ENCODE peak calls at places on chromosomes 4 and X, in eight cellular contexts. One of them, this sample, is unnamed.

GRCh38 chrX:18410038-18410437 is 15.4 kb upstream of the CDKL5 start:
- ATAC-seq in naive thymus-derived CD8-positive, alpha-beta T cell: no peak
- ATAC-seq in T-helper 17 cell: no peak
- ATAC-seq in Right ventricle myocardium inferior: no peak
- ATAC-seq in stimulated activated effector memory CD8-positive, alpha-beta T cell treated with anti-CD3 and anti-CD28 coated beads, Interleukin-12 subunit alpha, Interleukin-12 subunit beta, amount 100 ng/mL, for 72 hours: no peak
- ATAC-seq in left ventricle myocardium superior: peak; percentile 51
- ATAC-seq in heart right ventricle: no peak
- ATAC-seq in CD4-positive, alpha-beta T cell: no peak
- ATAC-seq in this sample: no peak

GRCh38 chr4:82797048-82797590 is 1.5 kb downstream of the SCD5 start:
- ATAC-seq in naive thymus-derived CD8-positive, alpha-beta T cell: no peak
- ATAC-seq in T-helper 17 cell: no peak
- ATAC-seq in Right ventricle myocardium inferior: no peak
- ATAC-seq in stimulated activated effector memory CD8-positive, alpha-beta T cell treated with anti-CD3 and anti-CD28 coated beads, Interleukin-12 subunit alpha, Interleukin-12 subunit beta, amount 100 ng/mL, for 72 hours: no peak
- ATAC-seq in left ventricle myocardium superior: no peak
- ATAC-seq in heart right ventricle: no peak
- ATAC-seq in CD4-positive, alpha-beta T cell: no peak
- ATAC-seq in this sample: no peak

GRCh38 chr4:141415651-141416050 is 195.0 kb downstream of the ZNF330 start:
- ATAC-seq in naive thymus-derived CD8-positive, alpha-beta T cell: no peak
- ATAC-seq in T-helper 17 cell: no peak
- ATAC-seq in Right ventricle myocardium inferior: no peak
- ATAC-seq in stimulated activated effector memory CD8-positive, alpha-beta T cell treated with anti-CD3 and anti-CD28 coated beads, Interleukin-12 subunit alpha, Interleukin-12 subunit beta, amount 100 ng/mL, for 72 hours: no peak
- ATAC-seq in left ventricle myocardium superior: no peak
- ATAC-seq in heart right ventricle: no peak
- ATAC-seq in CD4-positive, alpha-beta T cell: no peak
- ATAC-seq in this sample: no peak

GRCh38 chr4:102828497-102828808 is 1.1 kb upstream of the UBE2D3 start:
- ATAC-seq in naive thymus-derived CD8-positive, alpha-beta T cell: no peak
- ATAC-seq in T-helper 17 cell: no peak
- ATAC-seq in Right ventricle myocardium inferior: no peak
- ATAC-seq in stimulated activated effector memory CD8-positive, alpha-beta T cell treated with anti-CD3 and anti-CD28 coated beads, Interleukin-12 subunit alpha, Interleukin-12 subunit beta, amount 100 ng/mL, for 72 hours: no peak
- ATAC-seq in left ventricle myocardium superior: no peak
- ATAC-seq in heart right ventricle: no peak
- ATAC-seq in CD4-positive, alpha-beta T cell: no peak
- ATAC-seq in this sample: no peak

GRCh38 chr4:173837517-173837916 is 307.5 kb upstream of the HAND2 start:
- ATAC-seq in naive thymus-derived CD8-positive, alpha-beta T cell: no peak
- ATAC-seq in T-helper 17 cell: no peak
- ATAC-seq in Right ventricle myocardium inferior: no peak
- ATAC-seq in stimulated activated effector memory CD8-positive, alpha-beta T cell treated with anti-CD3 and anti-CD28 coated beads, Interleukin-12 subunit alpha, Interleukin-12 subunit beta, amount 100 ng/mL, for 72 hours: no peak
- ATAC-seq in left ventricle myocardium superior: no peak
- ATAC-seq in heart right ventricle: no peak
- ATAC-seq in CD4-positive, alpha-beta T cell: no peak
- ATAC-seq in this sample: no peak

GRCh38 chr4:52889778-52890400 is 27.8 kb downstream of the RASL11B start:
- ATAC-seq in naive thymus-derived CD8-positive, alpha-beta T cell: no peak
- ATAC-seq in T-helper 17 cell: no peak
- ATAC-seq in Right ventricle myocardium inferior: no peak
- ATAC-seq in stimulated activated effector memory CD8-positive, alpha-beta T cell treated with anti-CD3 and anti-CD28 coated beads, Interleukin-12 subunit alpha, Interleukin-12 subunit beta, amount 100 ng/mL, for 72 hours: peak; percentile 91
- ATAC-seq in left ventricle myocardium superior: no peak
- ATAC-seq in heart right ventricle: no peak
- ATAC-seq in CD4-positive, alpha-beta T cell: no peak
- ATAC-seq in this sample: no peak

GRCh38 chr4:23899565-23899964 is 9.7 kb upstream of the PPARGC1A start:
- ATAC-seq in naive thymus-derived CD8-positive, alpha-beta T cell: no peak
- ATAC-seq in T-helper 17 cell: no peak
- ATAC-seq in Right ventricle myocardium inferior: no peak
- ATAC-seq in stimulated activated effector memory CD8-positive, alpha-beta T cell treated with anti-CD3 and anti-CD28 coated beads, Interleukin-12 subunit alpha, Interleukin-12 subunit beta, amount 100 ng/mL, for 72 hours: no peak
- ATAC-seq in left ventricle myocardium superior: no peak
- ATAC-seq in heart right ventricle: no peak
- ATAC-seq in CD4-positive, alpha-beta T cell: no peak
- ATAC-seq in this sample: no peak

GRCh38 chrX:132435222-132435621 is 53.6 kb downstream of the MBNL3 start:
- ATAC-seq in naive thymus-derived CD8-positive, alpha-beta T cell: no peak
- ATAC-seq in T-helper 17 cell: no peak
- ATAC-seq in Right ventricle myocardium inferior: peak; percentile 60
- ATAC-seq in stimulated activated effector memory CD8-positive, alpha-beta T cell treated with anti-CD3 and anti-CD28 coated beads, Interleukin-12 subunit alpha, Interleukin-12 subunit beta, amount 100 ng/mL, for 72 hours: no peak
- ATAC-seq in left ventricle myocardium superior: peak; percentile 72
- ATAC-seq in heart right ventricle: peak; percentile 53
- ATAC-seq in CD4-positive, alpha-beta T cell: no peak
- ATAC-seq in this sample: no peak

GRCh38 chr4:52844596-52844995 is 17.5 kb upstream of the RASL11B start:
- ATAC-seq in naive thymus-derived CD8-positive, alpha-beta T cell: no peak
- ATAC-seq in T-helper 17 cell: no peak
- ATAC-seq in Right ventricle myocardium inferior: no peak
- ATAC-seq in stimulated activated effector memory CD8-positive, alpha-beta T cell treated with anti-CD3 and anti-CD28 coated beads, Interleukin-12 subunit alpha, Interleukin-12 subunit beta, amount 100 ng/mL, for 72 hours: no peak
- ATAC-seq in left ventricle myocardium superior: no peak
- ATAC-seq in heart right ventricle: no peak
- ATAC-seq in CD4-positive, alpha-beta T cell: no peak
- ATAC-seq in this sample: no peak

GRCh38 chr4:186068581-186069402 is at the start of gene TLR3:
- ATAC-seq in naive thymus-derived CD8-positive, alpha-beta T cell: no peak
- ATAC-seq in T-helper 17 cell: peak; percentile 46
- ATAC-seq in Right ventricle myocardium inferior: peak; percentile 49
- ATAC-seq in stimulated activated effector memory CD8-positive, alpha-beta T cell treated with anti-CD3 and anti-CD28 coated beads, Interleukin-12 subunit alpha, Interleukin-12 subunit beta, amount 100 ng/mL, for 72 hours: peak; percentile 27
- ATAC-seq in left ventricle myocardium superior: peak; percentile 64
- ATAC-seq in heart right ventricle: peak; percentile 41
- ATAC-seq in CD4-positive, alpha-beta T cell: no peak
- ATAC-seq in this sample: peak; percentile 48

GRCh38 chr4:13208558-13209193 is 275.5 kb downstream of the RAB28 start:
- ATAC-seq in naive thymus-derived CD8-positive, alpha-beta T cell: no peak
- ATAC-seq in T-helper 17 cell: no peak
- ATAC-seq in Right ventricle myocardium inferior: no peak
- ATAC-seq in stimulated activated effector memory CD8-positive, alpha-beta T cell treated with anti-CD3 and anti-CD28 coated beads, Interleukin-12 subunit alpha, Interleukin-12 subunit beta, amount 100 ng/mL, for 72 hours: no peak
- ATAC-seq in left ventricle myocardium superior: no peak
- ATAC-seq in heart right ventricle: no peak
- ATAC-seq in CD4-positive, alpha-beta T cell: no peak
- ATAC-seq in this sample: no peak

GRCh38 chrX:121782976-121783375 is 735.6 kb downstream of the GLUD2 start:
- ATAC-seq in naive thymus-derived CD8-positive, alpha-beta T cell: no peak
- ATAC-seq in T-helper 17 cell: no peak
- ATAC-seq in Right ventricle myocardium inferior: no peak
- ATAC-seq in stimulated activated effector memory CD8-positive, alpha-beta T cell treated with anti-CD3 and anti-CD28 coated beads, Interleukin-12 subunit alpha, Interleukin-12 subunit beta, amount 100 ng/mL, for 72 hours: no peak
- ATAC-seq in left ventricle myocardium superior: no peak
- ATAC-seq in heart right ventricle: no peak
- ATAC-seq in CD4-positive, alpha-beta T cell: no peak
- ATAC-seq in this sample: no peak